ENCODE peak calls at places on chromosomes 5 and 9, in nine cellular contexts. One of them, this sample, is unnamed.

GRCh38 chr9:76808636-76809035 is 44.4 kb downstream of the PCA3 start:
- DNase-seq in ELF-1: no peak
- DNase-seq in HT-29: no peak
- DNase-seq in NCI-H1694 treated with DMSO at 0.1 percent for 48 hours: no peak
- DNase-seq in fibroblast of mammary gland: peak
- DNase-seq in thoracic aorta: no peak
- DNase-seq in activated T-helper 1 cell treated with anti-CD3 and anti-CD28 coated beads, Interleukin-12 subunit alpha, Interleukin-12 subunit beta, Interleukin-2, Interleukin-4 antibody, amounts not matched to agents 30 ng/mL and 10 ng/mL and 1 ng/mL, durations not matched to agents 14 hours and 24 hours and 36 hours: no peak
- DNase-seq in Caki2: no peak
- DNase-seq in ELR: peak
- DNase-seq in this sample: no peak

GRCh38 chr9:105911104-105911911 is 217.0 kb downstream of the TMEM38B start:
- DNase-seq in activated T-helper 1 cell treated with anti-CD3 and anti-CD28 coated beads, Interleukin-12 subunit alpha, Interleukin-12 subunit beta, Interleukin-2, Interleukin-4 antibody, amounts not matched to agents 30 ng/mL and 10 ng/mL and 1 ng/mL, durations not matched to agents 14 hours and 24 hours and 36 hours: no peak
- DNase-seq in ELR: peak
- DNase-seq in thoracic aorta: no peak
- DNase-seq in Caki2: peak
- DNase-seq in fibroblast of mammary gland: no peak
- DNase-seq in NCI-H1694 treated with DMSO at 0.1 percent for 48 hours: no peak
- DNase-seq in HT-29: no peak
- DNase-seq in ELF-1: peak
- DNase-seq in this sample: peak

GRCh38 chr9:137055385-137056364 is 1.8 kb upstream of the ENTPD2 start:
- DNase-seq in ELR: no peak
- DNase-seq in ELF-1: no peak
- DNase-seq in NCI-H1694 treated with DMSO at 0.1 percent for 48 hours: no peak
- DNase-seq in activated T-helper 1 cell treated with anti-CD3 and anti-CD28 coated beads, Interleukin-12 subunit alpha, Interleukin-12 subunit beta, Interleukin-2, Interleukin-4 antibody, amounts not matched to agents 30 ng/mL and 10 ng/mL and 1 ng/mL, durations not matched to agents 14 hours and 24 hours and 36 hours: no peak
- DNase-seq in Caki2: no peak
- DNase-seq in HT-29: peak
- DNase-seq in fibroblast of mammary gland: peak
- DNase-seq in thoracic aorta: no peak
- DNase-seq in this sample: no peak

GRCh38 chr5:36300927-36301540 is 668 bp downstream of the RANBP3L start:
- DNase-seq in HT-29: no peak
- DNase-seq in Caki2: no peak
- DNase-seq in thoracic aorta: no peak
- DNase-seq in NCI-H1694 treated with DMSO at 0.1 percent for 48 hours: no peak
- DNase-seq in ELR: peak
- DNase-seq in fibroblast of mammary gland: no peak
- DNase-seq in activated T-helper 1 cell treated with anti-CD3 and anti-CD28 coated beads, Interleukin-12 subunit alpha, Interleukin-12 subunit beta, Interleukin-2, Interleukin-4 antibody, amounts not matched to agents 30 ng/mL and 10 ng/mL and 1 ng/mL, durations not matched to agents 14 hours and 24 hours and 36 hours: no peak
- DNase-seq in ELF-1: no peak
- DNase-seq in this sample: no peak

GRCh38 chr9:70410368-70410767 is 4.1 kb downstream of the KLF9 start:
- DNase-seq in NCI-H1694 treated with DMSO at 0.1 percent for 48 hours: no peak
- DNase-seq in ELF-1: no peak
- DNase-seq in thoracic aorta: no peak
- DNase-seq in Caki2: no peak
- DNase-seq in HT-29: no peak
- DNase-seq in activated T-helper 1 cell treated with anti-CD3 and anti-CD28 coated beads, Interleukin-12 subunit alpha, Interleukin-12 subunit beta, Interleukin-2, Interleukin-4 antibody, amounts not matched to agents 30 ng/mL and 10 ng/mL and 1 ng/mL, durations not matched to agents 14 hours and 24 hours and 36 hours: no peak
- DNase-seq in ELR: peak
- DNase-seq in fibroblast of mammary gland: peak
- DNase-seq in this sample: peak

GRCh38 chr5:132425009-132425937 is 55.8 kb downstream of the SLC22A5 start:
- DNase-seq in HT-29: no peak
- DNase-seq in Caki2: no peak
- DNase-seq in ELF-1: no peak
- DNase-seq in NCI-H1694 treated with DMSO at 0.1 percent for 48 hours: no peak
- DNase-seq in fibroblast of mammary gland: peak
- DNase-seq in ELR: peak
- DNase-seq in activated T-helper 1 cell treated with anti-CD3 and anti-CD28 coated beads, Interleukin-12 subunit alpha, Interleukin-12 subunit beta, Interleukin-2, Interleukin-4 antibody, amounts not matched to agents 30 ng/mL and 10 ng/mL and 1 ng/mL, durations not matched to agents 14 hours and 24 hours and 36 hours: peak
- DNase-seq in thoracic aorta: no peak
- DNase-seq in this sample: no peak

GRCh38 chr9:124449381-124450151 is 685 bp upstream of the ADGRD2 start:
- DNase-seq in HT-29: no peak
- DNase-seq in activated T-helper 1 cell treated with anti-CD3 and anti-CD28 coated beads, Interleukin-12 subunit alpha, Interleukin-12 subunit beta, Interleukin-2, Interleukin-4 antibody, amounts not matched to agents 30 ng/mL and 10 ng/mL and 1 ng/mL, durations not matched to agents 14 hours and 24 hours and 36 hours: no peak
- DNase-seq in ELF-1: no peak
- DNase-seq in ELR: no peak
- DNase-seq in thoracic aorta: no peak
- DNase-seq in Caki2: no peak
- DNase-seq in fibroblast of mammary gland: no peak
- DNase-seq in NCI-H1694 treated with DMSO at 0.1 percent for 48 hours: no peak
- DNase-seq in this sample: no peak

GRCh38 chr9:36995927-36996471 is 38.1 kb downstream of the PAX5 start:
- DNase-seq in HT-29: peak
- DNase-seq in ELF-1: peak
- DNase-seq in activated T-helper 1 cell treated with anti-CD3 and anti-CD28 coated beads, Interleukin-12 subunit alpha, Interleukin-12 subunit beta, Interleukin-2, Interleukin-4 antibody, amounts not matched to agents 30 ng/mL and 10 ng/mL and 1 ng/mL, durations not matched to agents 14 hours and 24 hours and 36 hours: peak
- DNase-seq in NCI-H1694 treated with DMSO at 0.1 percent for 48 hours: peak
- DNase-seq in ELR: peak
- DNase-seq in thoracic aorta: no peak
- DNase-seq in Caki2: peak
- DNase-seq in fibroblast of mammary gland: peak
- DNase-seq in this sample: peak

GRCh38 chr5:41368158-41368557 is 142.2 kb downstream of the PLCXD3 start:
- DNase-seq in NCI-H1694 treated with DMSO at 0.1 percent for 48 hours: no peak
- DNase-seq in HT-29: no peak
- DNase-seq in thoracic aorta: no peak
- DNase-seq in Caki2: no peak
- DNase-seq in ELF-1: no peak
- DNase-seq in ELR: peak
- DNase-seq in fibroblast of mammary gland: peak
- DNase-seq in activated T-helper 1 cell treated with anti-CD3 and anti-CD28 coated beads, Interleukin-12 subunit alpha, Interleukin-12 subunit beta, Interleukin-2, Interleukin-4 antibody, amounts not matched to agents 30 ng/mL and 10 ng/mL and 1 ng/mL, durations not matched to agents 14 hours and 24 hours and 36 hours: no peak
- DNase-seq in this sample: no peak

GRCh38 chr5:68730220-68731010 is 363.4 kb upstream of the SLC30A5 start:
- DNase-seq in thoracic aorta: peak
- DNase-seq in Caki2: peak
- DNase-seq in HT-29: no peak
- DNase-seq in fibroblast of mammary gland: peak
- DNase-seq in activated T-helper 1 cell treated with anti-CD3 and anti-CD28 coated beads, Interleukin-12 subunit alpha, Interleukin-12 subunit beta, Interleukin-2, Interleukin-4 antibody, amounts not matched to agents 30 ng/mL and 10 ng/mL and 1 ng/mL, durations not matched to agents 14 hours and 24 hours and 36 hours: no peak
- DNase-seq in ELF-1: no peak
- DNase-seq in NCI-H1694 treated with DMSO at 0.1 percent for 48 hours: peak
- DNase-seq in ELR: peak
- DNase-seq in this sample: no peak

GRCh38 chr9:81092057-81092456 is 597.3 kb downstream of the TLE1 start:
- DNase-seq in fibroblast of mammary gland: peak
- DNase-seq in ELR: no peak
- DNase-seq in NCI-H1694 treated with DMSO at 0.1 percent for 48 hours: no peak
- DNase-seq in Caki2: no peak
- DNase-seq in HT-29: no peak
- DNase-seq in thoracic aorta: no peak
- DNase-seq in activated T-helper 1 cell treated with anti-CD3 and anti-CD28 coated beads, Interleukin-12 subunit alpha, Interleukin-12 subunit beta, Interleukin-2, Interleukin-4 antibody, amounts not matched to agents 30 ng/mL and 10 ng/mL and 1 ng/mL, durations not matched to agents 14 hours and 24 hours and 36 hours: no peak
- DNase-seq in ELF-1: no peak
- DNase-seq in this sample: no peak

GRCh38 chr5:169095410-169095772 is 205.5 kb downstream of the SLIT3 start:
- DNase-seq in ELR: no peak
- DNase-seq in ELF-1: no peak
- DNase-seq in Caki2: no peak
- DNase-seq in HT-29: peak
- DNase-seq in fibroblast of mammary gland: no peak
- DNase-seq in NCI-H1694 treated with DMSO at 0.1 percent for 48 hours: no peak
- DNase-seq in thoracic aorta: no peak
- DNase-seq in activated T-helper 1 cell treated with anti-CD3 and anti-CD28 coated beads, Interleukin-12 subunit alpha, Interleukin-12 subunit beta, Interleukin-2, Interleukin-4 antibody, amounts not matched to agents 30 ng/mL and 10 ng/mL and 1 ng/mL, durations not matched to agents 14 hours and 24 hours and 36 hours: no peak
- DNase-seq in this sample: no peak

GRCh38 chr5:1444361-1445189 is 665 bp downstream of the SLC6A3 start:
- DNase-seq in NCI-H1694 treated with DMSO at 0.1 percent for 48 hours: no peak
- DNase-seq in ELR: no peak
- DNase-seq in activated T-helper 1 cell treated with anti-CD3 and anti-CD28 coated beads, Interleukin-12 subunit alpha, Interleukin-12 subunit beta, Interleukin-2, Interleukin-4 antibody, amounts not matched to agents 30 ng/mL and 10 ng/mL and 1 ng/mL, durations not matched to agents 14 hours and 24 hours and 36 hours: no peak
- DNase-seq in fibroblast of mammary gland: no peak
- DNase-seq in thoracic aorta: no peak
- DNase-seq in HT-29: no peak
- DNase-seq in ELF-1: no peak
- DNase-seq in Caki2: no peak
- DNase-seq in this sample: no peak

GRCh38 chr5:125823572-125823971 is 599.6 kb upstream of the GRAMD2B start:
- DNase-seq in ELR: peak
- DNase-seq in HT-29: no peak
- DNase-seq in fibroblast of mammary gland: peak
- DNase-seq in thoracic aorta: no peak
- DNase-seq in Caki2: no peak
- DNase-seq in ELF-1: no peak
- DNase-seq in activated T-helper 1 cell treated with anti-CD3 and anti-CD28 coated beads, Interleukin-12 subunit alpha, Interleukin-12 subunit beta, Interleukin-2, Interleukin-4 antibody, amounts not matched to agents 30 ng/mL and 10 ng/mL and 1 ng/mL, durations not matched to agents 14 hours and 24 hours and 36 hours: no peak
- DNase-seq in NCI-H1694 treated with DMSO at 0.1 percent for 48 hours: no peak
- DNase-seq in this sample: no peak

GRCh38 chr9:84490206-84490605 is 149.6 kb upstream of the SLC28A3 start:
- DNase-seq in NCI-H1694 treated with DMSO at 0.1 percent for 48 hours: no peak
- DNase-seq in activated T-helper 1 cell treated with anti-CD3 and anti-CD28 coated beads, Interleukin-12 subunit alpha, Interleukin-12 subunit beta, Interleukin-2, Interleukin-4 antibody, amounts not matched to agents 30 ng/mL and 10 ng/mL and 1 ng/mL, durations not matched to agents 14 hours and 24 hours and 36 hours: no peak
- DNase-seq in HT-29: no peak
- DNase-seq in ELF-1: peak
- DNase-seq in Caki2: no peak
- DNase-seq in ELR: no peak
- DNase-seq in fibroblast of mammary gland: no peak
- DNase-seq in thoracic aorta: no peak
- DNase-seq in this sample: no peak

GRCh38 chr5:158777647-158778368 is 321.9 kb downstream of the EBF1 start:
- DNase-seq in thoracic aorta: no peak
- DNase-seq in HT-29: no peak
- DNase-seq in NCI-H1694 treated with DMSO at 0.1 percent for 48 hours: no peak
- DNase-seq in ELR: no peak
- DNase-seq in ELF-1: no peak
- DNase-seq in fibroblast of mammary gland: no peak
- DNase-seq in Caki2: no peak
- DNase-seq in activated T-helper 1 cell treated with anti-CD3 and anti-CD28 coated beads, Interleukin-12 subunit alpha, Interleukin-12 subunit beta, Interleukin-2, Interleukin-4 antibody, amounts not matched to agents 30 ng/mL and 10 ng/mL and 1 ng/mL, durations not matched to agents 14 hours and 24 hours and 36 hours: no peak
- DNase-seq in this sample: no peak

GRCh38 chr5:373710-374602 is 52.4 kb downstream of the AHRR start:
- DNase-seq in NCI-H1694 treated with DMSO at 0.1 percent for 48 hours: no peak
- DNase-seq in ELR: peak
- DNase-seq in Caki2: no peak
- DNase-seq in fibroblast of mammary gland: peak
- DNase-seq in ELF-1: peak
- DNase-seq in activated T-helper 1 cell treated with anti-CD3 and anti-CD28 coated beads, Interleukin-12 subunit alpha, Interleukin-12 subunit beta, Interleukin-2, Interleukin-4 antibody, amounts not matched to agents 30 ng/mL and 10 ng/mL and 1 ng/mL, durations not matched to agents 14 hours and 24 hours and 36 hours: peak
- DNase-seq in HT-29: no peak
- DNase-seq in thoracic aorta: no peak
- DNase-seq in this sample: peak

GRCh38 chr5:156109317-156110023 is 217.5 kb upstream of the SGCD start:
- DNase-seq in activated T-helper 1 cell treated with anti-CD3 and anti-CD28 coated beads, Interleukin-12 subunit alpha, Interleukin-12 subunit beta, Interleukin-2, Interleukin-4 antibody, amounts not matched to agents 30 ng/mL and 10 ng/mL and 1 ng/mL, durations not matched to agents 14 hours and 24 hours and 36 hours: no peak
- DNase-seq in fibroblast of mammary gland: peak
- DNase-seq in HT-29: no peak
- DNase-seq in Caki2: no peak
- DNase-seq in NCI-H1694 treated with DMSO at 0.1 percent for 48 hours: no peak
- DNase-seq in ELR: no peak
- DNase-seq in thoracic aorta: no peak
- DNase-seq in ELF-1: no peak
- DNase-seq in this sample: no peak

GRCh38 chr5:44332360-44332971 is 56.8 kb downstream of the FGF10 start:
- DNase-seq in Caki2: peak
- DNase-seq in NCI-H1694 treated with DMSO at 0.1 percent for 48 hours: peak
- DNase-seq in ELF-1: no peak
- DNase-seq in activated T-helper 1 cell treated with anti-CD3 and anti-CD28 coated beads, Interleukin-12 subunit alpha, Interleukin-12 subunit beta, Interleukin-2, Interleukin-4 antibody, amounts not matched to agents 30 ng/mL and 10 ng/mL and 1 ng/mL, durations not matched to agents 14 hours and 24 hours and 36 hours: no peak
- DNase-seq in HT-29: peak
- DNase-seq in ELR: peak
- DNase-seq in thoracic aorta: no peak
- DNase-seq in fibroblast of mammary gland: peak
- DNase-seq in this sample: peak

GRCh38 chr5:176713409-176713808 is 66.1 kb downstream of the TSPAN17 start:
- DNase-seq in thoracic aorta: no peak
- DNase-seq in ELF-1: no peak
- DNase-seq in Caki2: no peak
- DNase-seq in fibroblast of mammary gland: no peak
- DNase-seq in activated T-helper 1 cell treated with anti-CD3 and anti-CD28 coated beads, Interleukin-12 subunit alpha, Interleukin-12 subunit beta, Interleukin-2, Interleukin-4 antibody, amounts not matched to agents 30 ng/mL and 10 ng/mL and 1 ng/mL, durations not matched to agents 14 hours and 24 hours and 36 hours: no peak
- DNase-seq in ELR: no peak
- DNase-seq in HT-29: no peak
- DNase-seq in NCI-H1694 treated with DMSO at 0.1 percent for 48 hours: no peak
- DNase-seq in this sample: no peak

GRCh38 chr9:128607642-128608350 is 48.9 kb downstream of the DYNC2I2 start:
- DNase-seq in HT-29: no peak
- DNase-seq in ELR: no peak
- DNase-seq in ELF-1: no peak
- DNase-seq in NCI-H1694 treated with DMSO at 0.1 percent for 48 hours: no peak
- DNase-seq in Caki2: no peak
- DNase-seq in fibroblast of mammary gland: peak
- DNase-seq in thoracic aorta: peak
- DNase-seq in activated T-helper 1 cell treated with anti-CD3 and anti-CD28 coated beads, Interleukin-12 subunit alpha, Interleukin-12 subunit beta, Interleukin-2, Interleukin-4 antibody, amounts not matched to agents 30 ng/mL and 10 ng/mL and 1 ng/mL, durations not matched to agents 14 hours and 24 hours and 36 hours: no peak
- DNase-seq in this sample: no peak

GRCh38 chr5:142770650-142771609 is 753 bp downstream of the ARHGAP26 start:
- DNase-seq in ELF-1: peak
- DNase-seq in activated T-helper 1 cell treated with anti-CD3 and anti-CD28 coated beads, Interleukin-12 subunit alpha, Interleukin-12 subunit beta, Interleukin-2, Interleukin-4 antibody, amounts not matched to agents 30 ng/mL and 10 ng/mL and 1 ng/mL, durations not matched to agents 14 hours and 24 hours and 36 hours: peak
- DNase-seq in Caki2: peak
- DNase-seq in NCI-H1694 treated with DMSO at 0.1 percent for 48 hours: peak
- DNase-seq in HT-29: peak
- DNase-seq in thoracic aorta: no peak
- DNase-seq in fibroblast of mammary gland: peak
- DNase-seq in ELR: peak
- DNase-seq in this sample: peak

GRCh38 chr5:136374003-136374402 is 8.7 kb upstream of the TRPC7 start:
- DNase-seq in ELF-1: no peak
- DNase-seq in ELR: peak
- DNase-seq in activated T-helper 1 cell treated with anti-CD3 and anti-CD28 coated beads, Interleukin-12 subunit alpha, Interleukin-12 subunit beta, Interleukin-2, Interleukin-4 antibody, amounts not matched to agents 30 ng/mL and 10 ng/mL and 1 ng/mL, durations not matched to agents 14 hours and 24 hours and 36 hours: no peak
- DNase-seq in HT-29: peak
- DNase-seq in fibroblast of mammary gland: peak
- DNase-seq in NCI-H1694 treated with DMSO at 0.1 percent for 48 hours: no peak
- DNase-seq in Caki2: peak
- DNase-seq in thoracic aorta: no peak
- DNase-seq in this sample: no peak

GRCh38 chr9:7777776-7778175 is 21.8 kb downstream of the DMAC1 start:
- DNase-seq in thoracic aorta: no peak
- DNase-seq in ELF-1: no peak
- DNase-seq in activated T-helper 1 cell treated with anti-CD3 and anti-CD28 coated beads, Interleukin-12 subunit alpha, Interleukin-12 subunit beta, Interleukin-2, Interleukin-4 antibody, amounts not matched to agents 30 ng/mL and 10 ng/mL and 1 ng/mL, durations not matched to agents 14 hours and 24 hours and 36 hours: no peak
- DNase-seq in Caki2: no peak
- DNase-seq in fibroblast of mammary gland: peak
- DNase-seq in ELR: no peak
- DNase-seq in NCI-H1694 treated with DMSO at 0.1 percent for 48 hours: peak
- DNase-seq in HT-29: no peak
- DNase-seq in this sample: no peak

GRCh38 chr5:75522025-75522424 is 10.3 kb downstream of the POLK start:
- DNase-seq in ELF-1: no peak
- DNase-seq in fibroblast of mammary gland: no peak
- DNase-seq in NCI-H1694 treated with DMSO at 0.1 percent for 48 hours: no peak
- DNase-seq in ELR: peak
- DNase-seq in Caki2: no peak
- DNase-seq in thoracic aorta: no peak
- DNase-seq in HT-29: no peak
- DNase-seq in activated T-helper 1 cell treated with anti-CD3 and anti-CD28 coated beads, Interleukin-12 subunit alpha, Interleukin-12 subunit beta, Interleukin-2, Interleukin-4 antibody, amounts not matched to agents 30 ng/mL and 10 ng/mL and 1 ng/mL, durations not matched to agents 14 hours and 24 hours and 36 hours: no peak
- DNase-seq in this sample: no peak

GRCh38 chr9:70340572-70340971 is 73.9 kb downstream of the KLF9 start:
- DNase-seq in fibroblast of mammary gland: peak
- DNase-seq in activated T-helper 1 cell treated with anti-CD3 and anti-CD28 coated beads, Interleukin-12 subunit alpha, Interleukin-12 subunit beta, Interleukin-2, Interleukin-4 antibody, amounts not matched to agents 30 ng/mL and 10 ng/mL and 1 ng/mL, durations not matched to agents 14 hours and 24 hours and 36 hours: no peak
- DNase-seq in thoracic aorta: no peak
- DNase-seq in Caki2: no peak
- DNase-seq in ELF-1: no peak
- DNase-seq in ELR: peak
- DNase-seq in HT-29: peak
- DNase-seq in NCI-H1694 treated with DMSO at 0.1 percent for 48 hours: peak
- DNase-seq in this sample: peak

GRCh38 chr5:157457391-157457790 is 2.6 kb upstream of the NIPAL4 start:
- DNase-seq in HT-29: no peak
- DNase-seq in ELF-1: no peak
- DNase-seq in thoracic aorta: no peak
- DNase-seq in fibroblast of mammary gland: no peak
- DNase-seq in ELR: no peak
- DNase-seq in activated T-helper 1 cell treated with anti-CD3 and anti-CD28 coated beads, Interleukin-12 subunit alpha, Interleukin-12 subunit beta, Interleukin-2, Interleukin-4 antibody, amounts not matched to agents 30 ng/mL and 10 ng/mL and 1 ng/mL, durations not matched to agents 14 hours and 24 hours and 36 hours: no peak
- DNase-seq in Caki2: no peak
- DNase-seq in NCI-H1694 treated with DMSO at 0.1 percent for 48 hours: no peak
- DNase-seq in this sample: no peak

GRCh38 chr5:27598576-27598975 is 560.2 kb upstream of the CDH9 start:
- DNase-seq in ELR: peak
- DNase-seq in NCI-H1694 treated with DMSO at 0.1 percent for 48 hours: no peak
- DNase-seq in activated T-helper 1 cell treated with anti-CD3 and anti-CD28 coated beads, Interleukin-12 subunit alpha, Interleukin-12 subunit beta, Interleukin-2, Interleukin-4 antibody, amounts not matched to agents 30 ng/mL and 10 ng/mL and 1 ng/mL, durations not matched to agents 14 hours and 24 hours and 36 hours: no peak
- DNase-seq in fibroblast of mammary gland: peak
- DNase-seq in HT-29: no peak
- DNase-seq in Caki2: no peak
- DNase-seq in ELF-1: no peak
- DNase-seq in thoracic aorta: no peak
- DNase-seq in this sample: no peak

GRCh38 chr5:109718632-109719031 is 28.9 kb downstream of the MAN2A1 start:
- DNase-seq in ELR: no peak
- DNase-seq in HT-29: no peak
- DNase-seq in Caki2: no peak
- DNase-seq in NCI-H1694 treated with DMSO at 0.1 percent for 48 hours: no peak
- DNase-seq in activated T-helper 1 cell treated with anti-CD3 and anti-CD28 coated beads, Interleukin-12 subunit alpha, Interleukin-12 subunit beta, Interleukin-2, Interleukin-4 antibody, amounts not matched to agents 30 ng/mL and 10 ng/mL and 1 ng/mL, durations not matched to agents 14 hours and 24 hours and 36 hours: no peak
- DNase-seq in fibroblast of mammary gland: no peak
- DNase-seq in thoracic aorta: no peak
- DNase-seq in ELF-1: no peak
- DNase-seq in this sample: no peak

GRCh38 chr9:83969602-83970001 is 10.4 kb downstream of the HNRNPK start:
- DNase-seq in NCI-H1694 treated with DMSO at 0.1 percent for 48 hours: no peak
- DNase-seq in fibroblast of mammary gland: no peak
- DNase-seq in ELR: no peak
- DNase-seq in ELF-1: no peak
- DNase-seq in activated T-helper 1 cell treated with anti-CD3 and anti-CD28 coated beads, Interleukin-12 subunit alpha, Interleukin-12 subunit beta, Interleukin-2, Interleukin-4 antibody, amounts not matched to agents 30 ng/mL and 10 ng/mL and 1 ng/mL, durations not matched to agents 14 hours and 24 hours and 36 hours: no peak
- DNase-seq in HT-29: no peak
- DNase-seq in Caki2: no peak
- DNase-seq in thoracic aorta: no peak
- DNase-seq in this sample: no peak

GRCh38 chr5:55935371-55935770 is 59.4 kb downstream of the IL6ST start:
- DNase-seq in ELR: no peak
- DNase-seq in ELF-1: no peak
- DNase-seq in activated T-helper 1 cell treated with anti-CD3 and anti-CD28 coated beads, Interleukin-12 subunit alpha, Interleukin-12 subunit beta, Interleukin-2, Interleukin-4 antibody, amounts not matched to agents 30 ng/mL and 10 ng/mL and 1 ng/mL, durations not matched to agents 14 hours and 24 hours and 36 hours: no peak
- DNase-seq in NCI-H1694 treated with DMSO at 0.1 percent for 48 hours: no peak
- DNase-seq in fibroblast of mammary gland: no peak
- DNase-seq in Caki2: no peak
- DNase-seq in thoracic aorta: no peak
- DNase-seq in HT-29: no peak
- DNase-seq in this sample: no peak

This sample was measured in HAP-1.